ENCODE peak calls at places on chromosomes 5 and 9, in six cellular contexts. One of them, this sample, is unnamed.

GRCh38 chr5:136082390-136083193 is 50.1 kb upstream of the SMAD5 start:
- DNase-seq in activated CD8-positive, alpha-beta T cell treated with anti-CD3 and anti-CD28 coated beads, Interleukin-2, amount 10 ng/mL, durations not matched to agents 7 days and 5 days: peak
- DNase-seq in neural crest cell: peak
- DNase-seq in NCI-H2081: peak
- DNase-seq in colonic mucosa: peak
- DNase-seq in activated CD4-positive, alpha-beta memory T cell treated with anti-CD3 and anti-CD28 coated beads for 36 hours: peak
- DNase-seq in this sample: no peak

GRCh38 chr5:14108170-14108996 is 34.8 kb upstream of the TRIO start:
- DNase-seq in activated CD8-positive, alpha-beta T cell treated with anti-CD3 and anti-CD28 coated beads, Interleukin-2, amount 10 ng/mL, durations not matched to agents 7 days and 5 days: peak
- DNase-seq in neural crest cell: peak
- DNase-seq in NCI-H2081: peak
- DNase-seq in colonic mucosa: peak
- DNase-seq in activated CD4-positive, alpha-beta memory T cell treated with anti-CD3 and anti-CD28 coated beads for 36 hours: peak
- DNase-seq in this sample: peak

GRCh38 chr9:35042081-35042604 is 30.3 kb downstream of the VCP start:
- DNase-seq in activated CD8-positive, alpha-beta T cell treated with anti-CD3 and anti-CD28 coated beads, Interleukin-2, amount 10 ng/mL, durations not matched to agents 7 days and 5 days: no peak
- DNase-seq in neural crest cell: no peak
- DNase-seq in NCI-H2081: no peak
- DNase-seq in colonic mucosa: no peak
- DNase-seq in activated CD4-positive, alpha-beta memory T cell treated with anti-CD3 and anti-CD28 coated beads for 36 hours: no peak
- DNase-seq in this sample: no peak

GRCh38 chr5:103258957-103259704 is 568 bp downstream of the MACIR start:
- DNase-seq in activated CD8-positive, alpha-beta T cell treated with anti-CD3 and anti-CD28 coated beads, Interleukin-2, amount 10 ng/mL, durations not matched to agents 7 days and 5 days: peak
- DNase-seq in neural crest cell: peak
- DNase-seq in NCI-H2081: peak
- DNase-seq in colonic mucosa: peak
- DNase-seq in activated CD4-positive, alpha-beta memory T cell treated with anti-CD3 and anti-CD28 coated beads for 36 hours: peak
- DNase-seq in this sample: no peak

GRCh38 chr5:40413747-40414146 is 266.0 kb upstream of the PTGER4 start:
- DNase-seq in activated CD8-positive, alpha-beta T cell treated with anti-CD3 and anti-CD28 coated beads, Interleukin-2, amount 10 ng/mL, durations not matched to agents 7 days and 5 days: no peak
- DNase-seq in neural crest cell: no peak
- DNase-seq in NCI-H2081: no peak
- DNase-seq in colonic mucosa: no peak
- DNase-seq in activated CD4-positive, alpha-beta memory T cell treated with anti-CD3 and anti-CD28 coated beads for 36 hours: no peak
- DNase-seq in this sample: no peak

GRCh38 chr5:36657563-36657995 is 51.2 kb downstream of the SLC1A3 start:
- DNase-seq in activated CD8-positive, alpha-beta T cell treated with anti-CD3 and anti-CD28 coated beads, Interleukin-2, amount 10 ng/mL, durations not matched to agents 7 days and 5 days: no peak
- DNase-seq in neural crest cell: no peak
- DNase-seq in NCI-H2081: no peak
- DNase-seq in colonic mucosa: peak
- DNase-seq in activated CD4-positive, alpha-beta memory T cell treated with anti-CD3 and anti-CD28 coated beads for 36 hours: no peak
- DNase-seq in this sample: no peak

GRCh38 chr5:113510836-113511451 is 2.5 kb upstream of the YTHDC2 start:
- DNase-seq in activated CD8-positive, alpha-beta T cell treated with anti-CD3 and anti-CD28 coated beads, Interleukin-2, amount 10 ng/mL, durations not matched to agents 7 days and 5 days: no peak
- DNase-seq in neural crest cell: no peak
- DNase-seq in NCI-H2081: peak
- DNase-seq in colonic mucosa: no peak
- DNase-seq in activated CD4-positive, alpha-beta memory T cell treated with anti-CD3 and anti-CD28 coated beads for 36 hours: no peak
- DNase-seq in this sample: no peak

GRCh38 chr5:27592231-27592630 is 553.8 kb upstream of the CDH9 start:
- DNase-seq in activated CD8-positive, alpha-beta T cell treated with anti-CD3 and anti-CD28 coated beads, Interleukin-2, amount 10 ng/mL, durations not matched to agents 7 days and 5 days: no peak
- DNase-seq in neural crest cell: no peak
- DNase-seq in NCI-H2081: no peak
- DNase-seq in colonic mucosa: no peak
- DNase-seq in activated CD4-positive, alpha-beta memory T cell treated with anti-CD3 and anti-CD28 coated beads for 36 hours: no peak
- DNase-seq in this sample: no peak

GRCh38 chr9:87406545-87407166 is 91.0 kb upstream of the DAPK1 start:
- DNase-seq in activated CD8-positive, alpha-beta T cell treated with anti-CD3 and anti-CD28 coated beads, Interleukin-2, amount 10 ng/mL, durations not matched to agents 7 days and 5 days: no peak
- DNase-seq in neural crest cell: no peak
- DNase-seq in NCI-H2081: no peak
- DNase-seq in colonic mucosa: no peak
- DNase-seq in activated CD4-positive, alpha-beta memory T cell treated with anti-CD3 and anti-CD28 coated beads for 36 hours: no peak
- DNase-seq in this sample: no peak

GRCh38 chr9:136732446-136733178 is 10.1 kb downstream of the LCN10 start:
- DNase-seq in activated CD8-positive, alpha-beta T cell treated with anti-CD3 and anti-CD28 coated beads, Interleukin-2, amount 10 ng/mL, durations not matched to agents 7 days and 5 days: no peak
- DNase-seq in neural crest cell: no peak
- DNase-seq in NCI-H2081: no peak
- DNase-seq in colonic mucosa: no peak
- DNase-seq in activated CD4-positive, alpha-beta memory T cell treated with anti-CD3 and anti-CD28 coated beads for 36 hours: peak
- DNase-seq in this sample: no peak

GRCh38 chr9:133467101-133467500 is 7.3 kb downstream of the CACFD1 start:
- DNase-seq in activated CD8-positive, alpha-beta T cell treated with anti-CD3 and anti-CD28 coated beads, Interleukin-2, amount 10 ng/mL, durations not matched to agents 7 days and 5 days: no peak
- DNase-seq in neural crest cell: no peak
- DNase-seq in NCI-H2081: no peak
- DNase-seq in colonic mucosa: no peak
- DNase-seq in activated CD4-positive, alpha-beta memory T cell treated with anti-CD3 and anti-CD28 coated beads for 36 hours: no peak
- DNase-seq in this sample: no peak

GRCh38 chr9:124482431-124483031 is 24.7 kb downstream of the NR5A1 start:
- DNase-seq in activated CD8-positive, alpha-beta T cell treated with anti-CD3 and anti-CD28 coated beads, Interleukin-2, amount 10 ng/mL, durations not matched to agents 7 days and 5 days: no peak
- DNase-seq in neural crest cell: no peak
- DNase-seq in NCI-H2081: no peak
- DNase-seq in colonic mucosa: no peak
- DNase-seq in activated CD4-positive, alpha-beta memory T cell treated with anti-CD3 and anti-CD28 coated beads for 36 hours: no peak
- DNase-seq in this sample: no peak

GRCh38 chr5:1975406-1975715 is 92.6 kb upstream of the IRX4 start:
- DNase-seq in activated CD8-positive, alpha-beta T cell treated with anti-CD3 and anti-CD28 coated beads, Interleukin-2, amount 10 ng/mL, durations not matched to agents 7 days and 5 days: no peak
- DNase-seq in neural crest cell: no peak
- DNase-seq in NCI-H2081: no peak
- DNase-seq in colonic mucosa: no peak
- DNase-seq in activated CD4-positive, alpha-beta memory T cell treated with anti-CD3 and anti-CD28 coated beads for 36 hours: no peak
- DNase-seq in this sample: no peak

GRCh38 chr9:4196376-4196775 is 103.5 kb downstream of the GLIS3 start:
- DNase-seq in activated CD8-positive, alpha-beta T cell treated with anti-CD3 and anti-CD28 coated beads, Interleukin-2, amount 10 ng/mL, durations not matched to agents 7 days and 5 days: no peak
- DNase-seq in neural crest cell: no peak
- DNase-seq in NCI-H2081: no peak
- DNase-seq in colonic mucosa: no peak
- DNase-seq in activated CD4-positive, alpha-beta memory T cell treated with anti-CD3 and anti-CD28 coated beads for 36 hours: no peak
- DNase-seq in this sample: no peak

GRCh38 chr9:110842169-110842568 is 173.6 kb downstream of the MUSK start:
- DNase-seq in activated CD8-positive, alpha-beta T cell treated with anti-CD3 and anti-CD28 coated beads, Interleukin-2, amount 10 ng/mL, durations not matched to agents 7 days and 5 days: no peak
- DNase-seq in neural crest cell: no peak
- DNase-seq in NCI-H2081: no peak
- DNase-seq in colonic mucosa: no peak
- DNase-seq in activated CD4-positive, alpha-beta memory T cell treated with anti-CD3 and anti-CD28 coated beads for 36 hours: no peak
- DNase-seq in this sample: no peak

GRCh38 chr5:157271740-157272271 is 5.9 kb downstream of the CYFIP2 start:
- DNase-seq in activated CD8-positive, alpha-beta T cell treated with anti-CD3 and anti-CD28 coated beads, Interleukin-2, amount 10 ng/mL, durations not matched to agents 7 days and 5 days: peak
- DNase-seq in neural crest cell: no peak
- DNase-seq in NCI-H2081: no peak
- DNase-seq in colonic mucosa: no peak
- DNase-seq in activated CD4-positive, alpha-beta memory T cell treated with anti-CD3 and anti-CD28 coated beads for 36 hours: peak
- DNase-seq in this sample: no peak

GRCh38 chr9:23342296-23342695 is 483.7 kb downstream of the ELAVL2 start:
- DNase-seq in activated CD8-positive, alpha-beta T cell treated with anti-CD3 and anti-CD28 coated beads, Interleukin-2, amount 10 ng/mL, durations not matched to agents 7 days and 5 days: no peak
- DNase-seq in neural crest cell: no peak
- DNase-seq in NCI-H2081: no peak
- DNase-seq in colonic mucosa: no peak
- DNase-seq in activated CD4-positive, alpha-beta memory T cell treated with anti-CD3 and anti-CD28 coated beads for 36 hours: no peak
- DNase-seq in this sample: no peak

GRCh38 chr5:176560364-176560763 is 11.2 kb downstream of the CDHR2 start:
- DNase-seq in activated CD8-positive, alpha-beta T cell treated with anti-CD3 and anti-CD28 coated beads, Interleukin-2, amount 10 ng/mL, durations not matched to agents 7 days and 5 days: peak
- DNase-seq in neural crest cell: no peak
- DNase-seq in NCI-H2081: no peak
- DNase-seq in colonic mucosa: no peak
- DNase-seq in activated CD4-positive, alpha-beta memory T cell treated with anti-CD3 and anti-CD28 coated beads for 36 hours: peak
- DNase-seq in this sample: no peak

GRCh38 chr9:123727332-123727731 is 202.6 kb downstream of the DENND1A start:
- DNase-seq in activated CD8-positive, alpha-beta T cell treated with anti-CD3 and anti-CD28 coated beads, Interleukin-2, amount 10 ng/mL, durations not matched to agents 7 days and 5 days: no peak
- DNase-seq in neural crest cell: no peak
- DNase-seq in NCI-H2081: no peak
- DNase-seq in colonic mucosa: no peak
- DNase-seq in activated CD4-positive, alpha-beta memory T cell treated with anti-CD3 and anti-CD28 coated beads for 36 hours: no peak
- DNase-seq in this sample: no peak

GRCh38 chr5:170266570-170267379 is 30.8 kb downstream of the LCP2 start:
- DNase-seq in activated CD8-positive, alpha-beta T cell treated with anti-CD3 and anti-CD28 coated beads, Interleukin-2, amount 10 ng/mL, durations not matched to agents 7 days and 5 days: peak
- DNase-seq in neural crest cell: no peak
- DNase-seq in NCI-H2081: no peak
- DNase-seq in colonic mucosa: no peak
- DNase-seq in activated CD4-positive, alpha-beta memory T cell treated with anti-CD3 and anti-CD28 coated beads for 36 hours: peak
- DNase-seq in this sample: no peak

GRCh38 chr5:123976393-123977029 is 464.5 kb downstream of the CSNK1G3 start:
- DNase-seq in activated CD8-positive, alpha-beta T cell treated with anti-CD3 and anti-CD28 coated beads, Interleukin-2, amount 10 ng/mL, durations not matched to agents 7 days and 5 days: no peak
- DNase-seq in neural crest cell: no peak
- DNase-seq in NCI-H2081: no peak
- DNase-seq in colonic mucosa: no peak
- DNase-seq in activated CD4-positive, alpha-beta memory T cell treated with anti-CD3 and anti-CD28 coated beads for 36 hours: no peak
- DNase-seq in this sample: no peak

GRCh38 chr5:167678457-167678856 is 613.0 kb upstream of the WWC1 start:
- DNase-seq in activated CD8-positive, alpha-beta T cell treated with anti-CD3 and anti-CD28 coated beads, Interleukin-2, amount 10 ng/mL, durations not matched to agents 7 days and 5 days: no peak
- DNase-seq in neural crest cell: no peak
- DNase-seq in NCI-H2081: no peak
- DNase-seq in colonic mucosa: no peak
- DNase-seq in activated CD4-positive, alpha-beta memory T cell treated with anti-CD3 and anti-CD28 coated beads for 36 hours: no peak
- DNase-seq in this sample: no peak

GRCh38 chr5:39714036-39714698 is 289.4 kb upstream of the DAB2 start:
- DNase-seq in activated CD8-positive, alpha-beta T cell treated with anti-CD3 and anti-CD28 coated beads, Interleukin-2, amount 10 ng/mL, durations not matched to agents 7 days and 5 days: peak
- DNase-seq in neural crest cell: peak
- DNase-seq in NCI-H2081: peak
- DNase-seq in colonic mucosa: peak
- DNase-seq in activated CD4-positive, alpha-beta memory T cell treated with anti-CD3 and anti-CD28 coated beads for 36 hours: peak
- DNase-seq in this sample: no peak

GRCh38 chr5:15821506-15821905 is 321.5 kb downstream of the FBXL7 start:
- DNase-seq in activated CD8-positive, alpha-beta T cell treated with anti-CD3 and anti-CD28 coated beads, Interleukin-2, amount 10 ng/mL, durations not matched to agents 7 days and 5 days: no peak
- DNase-seq in neural crest cell: no peak
- DNase-seq in NCI-H2081: no peak
- DNase-seq in colonic mucosa: no peak
- DNase-seq in activated CD4-positive, alpha-beta memory T cell treated with anti-CD3 and anti-CD28 coated beads for 36 hours: no peak
- DNase-seq in this sample: no peak

GRCh38 chr5:137696481-137696880 is 39.4 kb downstream of the KLHL3 start:
- DNase-seq in activated CD8-positive, alpha-beta T cell treated with anti-CD3 and anti-CD28 coated beads, Interleukin-2, amount 10 ng/mL, durations not matched to agents 7 days and 5 days: peak
- DNase-seq in neural crest cell: no peak
- DNase-seq in NCI-H2081: no peak
- DNase-seq in colonic mucosa: no peak
- DNase-seq in activated CD4-positive, alpha-beta memory T cell treated with anti-CD3 and anti-CD28 coated beads for 36 hours: peak
- DNase-seq in this sample: no peak

GRCh38 chr5:56815657-56816545 is 552 bp downstream of the MAP3K1 start:
- DNase-seq in activated CD8-positive, alpha-beta T cell treated with anti-CD3 and anti-CD28 coated beads, Interleukin-2, amount 10 ng/mL, durations not matched to agents 7 days and 5 days: peak
- DNase-seq in neural crest cell: no peak
- DNase-seq in NCI-H2081: peak
- DNase-seq in colonic mucosa: peak
- DNase-seq in activated CD4-positive, alpha-beta memory T cell treated with anti-CD3 and anti-CD28 coated beads for 36 hours: peak
- DNase-seq in this sample: no peak

GRCh38 chr9:125558453-125559084 is 148.4 kb downstream of the MAPKAP1 start:
- DNase-seq in activated CD8-positive, alpha-beta T cell treated with anti-CD3 and anti-CD28 coated beads, Interleukin-2, amount 10 ng/mL, durations not matched to agents 7 days and 5 days: peak
- DNase-seq in neural crest cell: peak
- DNase-seq in NCI-H2081: peak
- DNase-seq in colonic mucosa: peak
- DNase-seq in activated CD4-positive, alpha-beta memory T cell treated with anti-CD3 and anti-CD28 coated beads for 36 hours: peak
- DNase-seq in this sample: peak

GRCh38 chr9:87531370-87532295 is 34.0 kb downstream of the DAPK1 start:
- DNase-seq in activated CD8-positive, alpha-beta T cell treated with anti-CD3 and anti-CD28 coated beads, Interleukin-2, amount 10 ng/mL, durations not matched to agents 7 days and 5 days: no peak
- DNase-seq in neural crest cell: no peak
- DNase-seq in NCI-H2081: no peak
- DNase-seq in colonic mucosa: no peak
- DNase-seq in activated CD4-positive, alpha-beta memory T cell treated with anti-CD3 and anti-CD28 coated beads for 36 hours: no peak
- DNase-seq in this sample: no peak

GRCh38 chr9:135224286-135224871 is 136.9 kb downstream of the OLFM1 start:
- DNase-seq in activated CD8-positive, alpha-beta T cell treated with anti-CD3 and anti-CD28 coated beads, Interleukin-2, amount 10 ng/mL, durations not matched to agents 7 days and 5 days: no peak
- DNase-seq in neural crest cell: no peak
- DNase-seq in NCI-H2081: no peak
- DNase-seq in colonic mucosa: no peak
- DNase-seq in activated CD4-positive, alpha-beta memory T cell treated with anti-CD3 and anti-CD28 coated beads for 36 hours: no peak
- DNase-seq in this sample: no peak

GRCh38 chr9:6667633-6668280 is 22.2 kb upstream of the GLDC start:
- DNase-seq in activated CD8-positive, alpha-beta T cell treated with anti-CD3 and anti-CD28 coated beads, Interleukin-2, amount 10 ng/mL, durations not matched to agents 7 days and 5 days: no peak
- DNase-seq in neural crest cell: no peak
- DNase-seq in NCI-H2081: peak
- DNase-seq in colonic mucosa: no peak
- DNase-seq in activated CD4-positive, alpha-beta memory T cell treated with anti-CD3 and anti-CD28 coated beads for 36 hours: no peak
- DNase-seq in this sample: no peak